ENCODE peak calls at places on chromosome 18, in six cellular contexts. One of them, this sample, is unnamed.

GRCh38 chr18:34857310-34857709 is 147.2 kb downstream of the DTNA start:
- DNase-seq in activated T-cell treated with anti-CD3 and anti-CD28 coated beads for 1 hour: no peak
- DNase-seq in progenitor cell of endocrine pancreas: no peak
- DNase-seq in germinal center: no peak
- DNase-seq in EL: no peak
- DNase-seq in NCI-H2081: no peak
- DNase-seq in this sample: no peak

GRCh38 chr18:46398625-46399024 is 258.4 kb downstream of the LOXHD1 start:
- DNase-seq in EL: no peak
- DNase-seq in progenitor cell of endocrine pancreas: no peak
- DNase-seq in NCI-H2081: no peak
- DNase-seq in activated T-cell treated with anti-CD3 and anti-CD28 coated beads for 1 hour: no peak
- DNase-seq in germinal center: no peak
- DNase-seq in this sample: no peak

GRCh38 chr18:74784791-74785190 is 187.1 kb downstream of the ZNF407 start:
- DNase-seq in activated T-cell treated with anti-CD3 and anti-CD28 coated beads for 1 hour: no peak
- DNase-seq in germinal center: no peak
- DNase-seq in EL: no peak
- DNase-seq in NCI-H2081: peak
- DNase-seq in progenitor cell of endocrine pancreas: no peak
- DNase-seq in this sample: no peak

GRCh38 chr18:76256897-76257500 is 238.0 kb downstream of the ZNF516 start:
- DNase-seq in germinal center: no peak
- DNase-seq in progenitor cell of endocrine pancreas: no peak
- DNase-seq in EL: peak
- DNase-seq in activated T-cell treated with anti-CD3 and anti-CD28 coated beads for 1 hour: no peak
- DNase-seq in NCI-H2081: peak
- DNase-seq in this sample: peak

GRCh38 chr18:36692331-36692730 is 136.5 kb downstream of the TPGS2 start:
- DNase-seq in germinal center: no peak
- DNase-seq in progenitor cell of endocrine pancreas: no peak
- DNase-seq in NCI-H2081: no peak
- DNase-seq in activated T-cell treated with anti-CD3 and anti-CD28 coated beads for 1 hour: no peak
- DNase-seq in EL: peak
- DNase-seq in this sample: no peak

GRCh38 chr18:40133253-40133652 is 1821.8 kb upstream of the PIK3C3 start:
- DNase-seq in activated T-cell treated with anti-CD3 and anti-CD28 coated beads for 1 hour: no peak
- DNase-seq in progenitor cell of endocrine pancreas: no peak
- DNase-seq in EL: no peak
- DNase-seq in germinal center: no peak
- DNase-seq in NCI-H2081: no peak
- DNase-seq in this sample: no peak

GRCh38 chr18:63160172-63160995 is 159.2 kb downstream of the BCL2 start:
- DNase-seq in activated T-cell treated with anti-CD3 and anti-CD28 coated beads for 1 hour: no peak
- DNase-seq in progenitor cell of endocrine pancreas: no peak
- DNase-seq in EL: no peak
- DNase-seq in NCI-H2081: no peak
- DNase-seq in germinal center: no peak
- DNase-seq in this sample: no peak

GRCh38 chr18:24754572-24754971 is 294.1 kb downstream of the HRH4 start:
- DNase-seq in progenitor cell of endocrine pancreas: no peak
- DNase-seq in germinal center: no peak
- DNase-seq in activated T-cell treated with anti-CD3 and anti-CD28 coated beads for 1 hour: no peak
- DNase-seq in EL: no peak
- DNase-seq in NCI-H2081: no peak
- DNase-seq in this sample: no peak

GRCh38 chr18:78875268-78875997 is 104.2 kb upstream of the SALL3 start:
- DNase-seq in progenitor cell of endocrine pancreas: no peak
- DNase-seq in EL: no peak
- DNase-seq in activated T-cell treated with anti-CD3 and anti-CD28 coated beads for 1 hour: peak
- DNase-seq in germinal center: peak
- DNase-seq in NCI-H2081: peak
- DNase-seq in this sample: peak

This sample was measured in Jurkat, Clone E6-1.